ENCODE peak calls at places on chromosome 11, in nine cellular contexts. B, S, U, A, L, W, E, F and P are unnamed samples.

GRCh38 chr11:65779919-65780769 is 632 bp downstream of the AP5B1 start:
- DNase-seq in B (no peak), S (peak), U (peak), A (peak), L (peak), W (peak), E (peak), F (peak), P (peak)

GRCh38 chr11:109853156-109853776 is 239.9 kb upstream of the ZC3H12C start:
- DNase-seq in B (no peak), S (peak), U (peak), A (no peak), L (no peak), W (no peak), E (no peak), F (no peak), P (no peak)

GRCh38 chr11:44257338-44258189 is 52.4 kb downstream of the ALX4 start:
- DNase-seq in B (no peak), S (no peak), U (no peak), A (no peak), L (no peak), W (no peak), E (no peak), F (no peak), P (no peak)

GRCh38 chr11:129814244-129814992 is 1.2 kb upstream of the TMEM45B start:
- DNase-seq in B (no peak), S (no peak), U (peak), A (no peak), L (no peak), W (no peak), E (no peak), F (no peak), P (no peak)

GRCh38 chr11:70126494-70126893 is 48.4 kb downstream of the ANO1 start:
- DNase-seq in B (no peak), S (no peak), U (no peak), A (no peak), L (no peak), W (no peak), E (no peak), F (no peak), P (no peak)

GRCh38 chr11:131685906-131686305 is 315.5 kb downstream of the NTM start:
- DNase-seq in B (no peak), S (no peak), U (no peak), A (no peak), L (no peak), W (no peak), E (no peak), F (no peak), P (no peak)

GRCh38 chr11:61847914-61848581 is 19.9 kb downstream of the FADS2 start:
- DNase-seq in B (no peak), S (no peak), U (no peak), A (no peak), L (no peak), W (no peak), E (no peak), F (no peak), P (no peak)

GRCh38 chr11:74755395-74755995 is 6.8 kb downstream of the RNF169 start:
- DNase-seq in B (no peak), S (peak), U (no peak), A (no peak), L (no peak), W (no peak), E (no peak), F (no peak), P (no peak)

GRCh38 chr11:1139441-1140066 is 18.2 kb upstream of the MUC5AC start:
- DNase-seq in B (no peak), S (peak), U (no peak), A (no peak), L (no peak), W (no peak), E (no peak), F (no peak), P (no peak)

GRCh38 chr11:47857485-47858168 is 9.5 kb upstream of the NUP160 start:
- DNase-seq in B (no peak), S (no peak), U (peak), A (no peak), L (no peak), W (no peak), E (no peak), F (no peak), P (no peak)

GRCh38 chr11:10208045-10208674 is 85.9 kb downstream of the SBF2 start:
- DNase-seq in B (no peak), S (peak), U (peak), A (no peak), L (no peak), W (no peak), E (no peak), F (no peak), P (no peak)

GRCh38 chr11:66327171-66328035 is 8.8 kb downstream of the RIN1 start:
- DNase-seq in B (no peak), S (peak), U (no peak), A (no peak), L (no peak), W (no peak), E (no peak), F (no peak), P (no peak)

GRCh38 chr11:96238563-96239166 is 104.3 kb downstream of the MAML2 start:
- DNase-seq in B (no peak), S (peak), U (no peak), A (no peak), L (no peak), W (no peak), E (no peak), F (no peak), P (no peak)

GRCh38 chr11:111531687-111532364 is 8.7 kb upstream of the LAYN start:
- DNase-seq in B (no peak), S (peak), U (no peak), A (no peak), L (no peak), W (no peak), E (no peak), F (no peak), P (no peak)

GRCh38 chr11:13391217-13391616 is 71.8 kb downstream of the BTBD10 start:
- DNase-seq in B (no peak), S (no peak), U (no peak), A (no peak), L (no peak), W (no peak), E (no peak), F (no peak), P (no peak)

GRCh38 chr11:74681686-74682651 is 49.3 kb downstream of the CHRDL2 start:
- DNase-seq in B (no peak), S (no peak), U (no peak), A (peak), L (peak), W (peak), E (peak), F (no peak), P (no peak)

GRCh38 chr11:73186294-73186850 is 31.7 kb upstream of the P2RY2 start:
- DNase-seq in B (no peak), S (no peak), U (no peak), A (no peak), L (no peak), W (no peak), E (no peak), F (no peak), P (no peak)

GRCh38 chr11:15821471-15821870 is 534.9 kb downstream of the SOX6 start:
- DNase-seq in B (no peak), S (no peak), U (no peak), A (no peak), L (no peak), W (no peak), E (no peak), F (no peak), P (no peak)

GRCh38 chr11:17384002-17384511 is 4.4 kb downstream of the KCNJ11 start:
- DNase-seq in B (no peak), S (peak), U (peak), A (peak), L (peak), W (peak), E (peak), F (peak), P (peak)

GRCh38 chr11:57230316-57230715 is 6.7 kb downstream of the APLNR start:
- DNase-seq in B (no peak), S (no peak), U (no peak), A (no peak), L (no peak), W (no peak), E (no peak), F (no peak), P (no peak)

GRCh38 chr11:16028406-16028805 is 327.9 kb downstream of the SOX6 start:
- DNase-seq in B (no peak), S (peak), U (no peak), A (no peak), L (no peak), W (no peak), E (no peak), F (no peak), P (no peak)

GRCh38 chr11:130020323-130020722 is 17.7 kb upstream of the PRDM10 start:
- DNase-seq in B (no peak), S (peak), U (no peak), A (no peak), L (no peak), W (no peak), E (no peak), F (no peak), P (no peak)

GRCh38 chr11:75351541-75352416 is at the start of gene ARRB1:
- DNase-seq in B (no peak), S (peak), U (no peak), A (peak), L (peak), W (peak), E (peak), F (peak), P (peak)

GRCh38 chr11:124892131-124892530 is 5.5 kb downstream of the ROBO4 start:
- DNase-seq in B (no peak), S (no peak), U (no peak), A (no peak), L (no peak), W (no peak), E (no peak), F (no peak), P (no peak)

GRCh38 chr11:113159967-113160621 is 154.3 kb upstream of the TTC12 start:
- DNase-seq in B (no peak), S (no peak), U (no peak), A (no peak), L (no peak), W (no peak), E (no peak), F (no peak), P (no peak)

GRCh38 chr11:68342459-68343158 is 30.2 kb downstream of the LRP5 start:
- DNase-seq in B (no peak), S (peak), U (no peak), A (no peak), L (peak), W (peak), E (no peak), F (no peak), P (no peak)

GRCh38 chr11:68341557-68342458 is 29.4 kb downstream of the LRP5 start:
- DNase-seq in B (no peak), S (no peak), U (no peak), A (no peak), L (no peak), W (no peak), E (no peak), F (no peak), P (no peak)

GRCh38 chr11:68340784-68341556 is 28.6 kb downstream of the LRP5 start:
- DNase-seq in B (no peak), S (no peak), U (no peak), A (no peak), L (no peak), W (no peak), E (no peak), F (no peak), P (no peak)

GRCh38 chr11:68345776-68346728 is 33.7 kb downstream of the LRP5 start:
- DNase-seq in B (no peak), S (no peak), U (no peak), A (peak), L (no peak), W (no peak), E (peak), F (no peak), P (no peak)

GRCh38 chr11:68343761-68344256 is 31.4 kb downstream of the LRP5 start:
- DNase-seq in B (no peak), S (no peak), U (no peak), A (no peak), L (no peak), W (peak), E (no peak), F (no peak), P (no peak)
- H3K4me3 ChIP-seq in B (no peak), S (no peak), U (no peak), A (no peak), L (no peak), W (no peak), E (no peak), F (no peak), P (no peak)

DNA sequence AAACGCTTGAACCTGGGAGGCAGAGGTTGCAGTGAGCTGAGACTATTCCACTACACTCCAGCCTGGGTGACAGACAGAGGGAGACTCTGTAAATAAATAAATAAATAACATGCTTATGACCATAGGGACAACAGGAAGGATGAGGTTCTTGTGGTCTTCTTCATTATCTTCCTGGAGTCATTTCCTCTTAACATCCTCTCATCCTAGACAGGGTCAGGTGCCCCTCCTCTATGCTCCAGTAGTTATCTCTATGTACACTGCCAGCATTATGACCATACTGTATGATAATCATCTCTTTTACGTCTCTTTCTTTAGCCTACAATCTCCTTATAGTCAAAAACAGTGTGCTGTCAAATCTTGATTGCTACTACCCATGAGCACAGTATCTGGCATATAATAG is 17.7 kb downstream of the RAB30 start:
- DNase-seq in B (no peak), S (no peak), U (peak), A (no peak), L (no peak), W (no peak), E (no peak), F (no peak), P (no peak)
- TF ChIP-seq CTCF in B (no peak), S (no peak), U (no peak), A (no peak), L (no peak), W (no peak), E (no peak), F (no peak), P (no peak)

DNA sequence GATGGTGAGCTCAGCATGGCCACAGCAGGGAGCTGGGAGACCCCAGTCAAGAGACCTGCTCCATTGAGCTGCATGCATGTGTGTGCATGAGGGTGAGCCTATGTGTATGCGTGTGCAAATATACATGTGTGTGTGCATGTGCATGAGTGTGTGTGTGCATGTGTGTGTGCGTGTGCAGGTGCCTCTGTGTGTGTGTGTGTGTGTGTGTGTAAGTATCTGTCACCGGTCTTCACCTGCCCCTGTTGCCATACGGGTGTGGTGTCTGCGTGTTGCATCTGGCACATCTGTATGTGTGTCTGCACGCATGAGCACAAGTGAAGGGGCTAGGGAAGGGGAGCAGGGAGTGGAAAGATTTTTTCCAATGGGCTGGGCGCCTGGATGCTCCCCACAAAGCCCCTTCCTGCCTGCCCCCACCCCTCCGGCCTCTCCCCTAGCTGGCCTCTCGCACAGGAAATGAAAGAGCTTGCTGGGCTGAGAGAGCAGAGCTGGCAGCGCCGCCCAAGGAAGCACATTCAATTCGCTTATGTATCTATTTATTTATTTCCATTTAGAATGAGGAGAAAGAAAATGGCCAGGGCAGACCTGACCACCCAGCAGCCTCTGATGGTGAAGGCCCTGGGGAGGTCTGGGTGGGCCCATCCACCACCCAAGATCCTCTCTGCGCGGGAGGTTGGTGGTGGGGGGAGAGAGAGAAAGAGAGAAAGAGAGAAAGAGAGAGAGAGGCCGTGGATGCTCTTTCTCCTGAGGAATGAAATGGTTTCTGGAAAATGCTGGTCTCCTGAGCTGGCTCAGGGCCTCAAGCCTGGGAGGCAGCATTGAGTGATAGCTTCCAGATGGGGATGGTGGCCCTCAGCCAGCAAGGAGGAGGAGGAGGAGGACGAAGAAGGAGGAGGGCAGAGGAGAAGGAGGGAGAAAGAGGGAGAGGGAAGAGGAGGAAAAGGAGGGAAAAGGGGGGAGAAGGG is 4.3 kb downstream of the TSPAN32 start:
- DNase-seq in B (no peak), S (peak), U (peak), A (peak), L (peak), W (peak), E (peak), F (peak), P (no peak)
- H3K27ac ChIP-seq in B (peak), S (peak), U (no peak), A (peak), L (peak), W (peak), E (peak), F (peak), P (no peak)

GRCh38 chr11:128506384-128506783 is 81.0 kb downstream of the ETS1 start:
- DNase-seq in B (no peak), S (no peak), U (no peak), A (no peak), L (no peak), W (no peak), E (no peak), F (no peak), P (no peak)
- H3K4me3 ChIP-seq in B (no peak), S (no peak), U (no peak), A (no peak), L (peak), W (no peak), E (no peak), F (no peak), P (no peak)